ENCODE peak calls at places on chromosomes 5 and 9, in ten cellular contexts. C is neural progenitor cell, Y is pancreas, P is heart right ventricle, T is mammary epithelial cell, Z is Peyer's patch, F is tibial nerve, B is aorta, O is HCT116, U is vagina. X is an unnamed sample.

GRCh38 chr9:38371495-38371894 is 21.0 kb upstream of the ALDH1B1 start:
- DNase-seq in C (peak; percentile 21), O (peak; percentile 41), T (peak; percentile 52), B (peak; percentile 51), P (no peak), U (no peak), F (no peak), Z (no peak), Y (peak; percentile 41), X (no peak)

GRCh38 chr9:138048184-138048583 is 170.6 kb downstream of the CACNA1B start:
- DNase-seq in F (no peak), U (peak; percentile 77), T (no peak), B (no peak), P (no peak), C (peak; percentile 1), Y (no peak), O (no peak), Z (peak; percentile 10), X (peak; percentile 27)

GRCh38 chr9:100425758-100426157 is 1.2 kb upstream of the MSANTD3 start:
- DNase-seq in Z (no peak), F (no peak), Y (no peak), P (no peak), T (peak; percentile 29), O (no peak), C (no peak), B (no peak), U (no peak), X (no peak)

GRCh38 chr5:168365581-168366081 is 74.2 kb downstream of the WWC1 start:
- DNase-seq in B (no peak), U (no peak), Z (no peak), T (peak; percentile 85), O (peak; percentile 35), F (no peak), Y (peak; percentile 60), C (peak; percentile 38), P (no peak), X (peak; percentile 82)

GRCh38 chr9:113387560-113388230 is 10.9 kb upstream of the HDHD3 start:
- DNase-seq in B (no peak), Z (no peak), Y (peak; percentile 81), U (no peak), O (no peak), C (no peak), T (no peak), F (no peak), P (no peak), X (peak; percentile 37)

GRCh38 chr9:120859361-120859760 is 16.6 kb upstream of the PSMD5 start:
- DNase-seq in B (no peak), U (no peak), Z (no peak), Y (no peak), P (no peak), C (no peak), O (no peak), F (no peak), T (no peak), X (no peak)

GRCh38 chr9:2060425-2060824 is 45.3 kb downstream of the SMARCA2 start:
- DNase-seq in C (no peak), T (no peak), U (no peak), B (no peak), F (no peak), Z (no peak), O (no peak), Y (no peak), P (peak; percentile 32), X (no peak)

GRCh38 chr9:134858051-134858841 is 22.4 kb upstream of the FCN2 start:
- DNase-seq in C (no peak), P (no peak), U (no peak), Z (no peak), B (no peak), O (no peak), F (no peak), T (peak; percentile 72), Y (no peak), X (peak; percentile 38)

GRCh38 chr5:107652839-107653607 is 17.7 kb downstream of the EFNA5 start:
- DNase-seq in B (no peak), P (no peak), U (no peak), C (peak; percentile 82), Y (no peak), Z (no peak), T (no peak), O (no peak), F (no peak), X (no peak)

GRCh38 chr5:79929095-79929494 is 62.0 kb downstream of the MTX3 start:
- DNase-seq in O (no peak), C (no peak), F (no peak), Y (no peak), B (no peak), U (no peak), P (no peak), T (no peak), Z (no peak), X (no peak)

GRCh38 chr5:4206127-4206526 is 610.5 kb downstream of the IRX1 start:
- DNase-seq in C (no peak), O (no peak), Z (no peak), F (no peak), P (no peak), B (no peak), T (no peak), U (peak; percentile 49), Y (no peak), X (no peak)

GRCh38 chr9:128555180-128555721 is 2.9 kb downstream of the SPTAN1 start:
- DNase-seq in O (peak; percentile 46), U (no peak), Y (peak; percentile 20), C (peak; percentile 66), T (peak; percentile 79), B (no peak), F (no peak), Z (no peak), P (no peak), X (no peak)

GRCh38 chr5:138275379-138275782 is 960 bp upstream of the GFRA3 start:
- DNase-seq in U (no peak), C (no peak), P (no peak), Z (no peak), O (no peak), F (no peak), B (no peak), T (no peak), Y (no peak), X (no peak)

GRCh38 chr5:116456036-116456435 is 118.6 kb downstream of the SEMA6A start:
- DNase-seq in U (no peak), O (no peak), C (no peak), B (no peak), F (no peak), Z (no peak), T (no peak), P (no peak), Y (no peak), X (no peak)

GRCh38 chr5:83492331-83492730 is 20.8 kb downstream of the VCAN start:
- DNase-seq in U (no peak), T (no peak), Z (no peak), C (no peak), F (no peak), B (no peak), Y (no peak), O (no peak), P (no peak), X (no peak)

GRCh38 chr9:112110094-112110772 is 64.9 kb downstream of the SUSD1 start:
- DNase-seq in T (peak; percentile 79), C (no peak), F (no peak), P (no peak), Z (no peak), B (no peak), O (no peak), U (no peak), Y (no peak), X (no peak)

GRCh38 chr5:138459311-138459710 is 6.0 kb upstream of the EGR1 start:
- DNase-seq in U (no peak), Y (no peak), F (no peak), C (no peak), T (no peak), Z (peak; percentile 88), O (no peak), P (peak; percentile 79), B (peak; percentile 85), X (peak; percentile 68)

GRCh38 chr9:92439921-92440750 is 15.9 kb upstream of the OMD start:
- DNase-seq in C (no peak), O (no peak), B (no peak), F (no peak), Z (no peak), Y (no peak), P (no peak), T (peak; percentile 88), U (no peak), X (no peak)

DNA sequence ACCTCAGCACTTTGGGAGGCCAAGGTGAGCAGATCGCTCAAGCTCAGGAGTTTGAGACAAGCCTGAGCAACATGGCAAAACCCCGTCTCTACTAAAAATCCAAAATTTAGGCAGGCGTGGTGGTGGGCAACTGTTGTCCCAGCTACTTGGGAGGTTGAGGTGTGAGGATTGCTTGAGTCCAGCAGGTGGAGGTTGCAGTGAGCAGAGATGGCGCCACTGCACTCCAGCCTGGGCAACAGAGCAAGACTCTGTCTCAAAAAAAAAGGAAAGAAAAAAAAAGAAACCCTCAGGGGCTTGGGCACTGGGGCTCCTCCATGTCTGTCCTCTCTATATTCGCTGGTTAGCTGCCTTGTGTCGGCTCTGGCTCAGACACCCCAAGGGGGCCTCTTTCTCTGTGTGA is 10.9 kb upstream of the PPP2CA start:
- DNase-seq in O (no peak), Y (no peak), P (no peak), Z (no peak), B (no peak), C (no peak), U (no peak), F (no peak), T (no peak), X (no peak)
- H3K4me1 ChIP-seq in O (no peaks in the 10 kb centered on the region), Y (peaks cover 10% of the 10 kb centered on the region), P (peaks cover 31% of the 10 kb centered on the region), Z (no peaks in the 10 kb centered on the region), B (no peaks in the 10 kb centered on the region), C (peaks cover 5% of the 10 kb centered on the region), U (no peaks in the 10 kb centered on the region), F (no peaks in the 10 kb centered on the region), T (no peaks in the 10 kb centered on the region), X (peaks cover 7% of the 10 kb centered on the region)

GRCh38 chr5:58156977-58157701 is 302.7 kb downstream of the PLK2 start:
- DNase-seq in P (peak; percentile 41), O (no peak), Y (peak; percentile 21), B (no peak), T (peak; percentile 23), F (no peak), C (peak; percentile 58), U (no peak), Z (no peak), X (no peak)
- H3K27me3 ChIP-seq in P (no peaks in the 10 kb centered on the region), O (no peaks in the 10 kb centered on the region), Y (no peaks in the 10 kb centered on the region), B (no peaks in the 10 kb centered on the region), T (no peaks in the 10 kb centered on the region), F (no peaks in the 10 kb centered on the region), C (no peaks in the 10 kb centered on the region), U (no peaks in the 10 kb centered on the region), Z (no peaks in the 10 kb centered on the region), X (no peaks in the 10 kb centered on the region)

GRCh38 chr5:501833-502184 is 22.4 kb downstream of the SLC9A3 start:
- DNase-seq in Z (no peak), Y (no peak), T (no peak), C (no peak), B (no peak), U (no peak), P (no peak), O (no peak), F (no peak), X (no peak)
- H3K4me3 ChIP-seq in Z (no peak overlapping the region), Y (no peak overlapping the region), T (no peak overlapping the region), C (no peak overlapping the region), B (no peak overlapping the region), U (no peak overlapping the region), P (no peak overlapping the region), O (no peak overlapping the region), F (no peak overlapping the region), X (no peak overlapping the region)

DNA sequence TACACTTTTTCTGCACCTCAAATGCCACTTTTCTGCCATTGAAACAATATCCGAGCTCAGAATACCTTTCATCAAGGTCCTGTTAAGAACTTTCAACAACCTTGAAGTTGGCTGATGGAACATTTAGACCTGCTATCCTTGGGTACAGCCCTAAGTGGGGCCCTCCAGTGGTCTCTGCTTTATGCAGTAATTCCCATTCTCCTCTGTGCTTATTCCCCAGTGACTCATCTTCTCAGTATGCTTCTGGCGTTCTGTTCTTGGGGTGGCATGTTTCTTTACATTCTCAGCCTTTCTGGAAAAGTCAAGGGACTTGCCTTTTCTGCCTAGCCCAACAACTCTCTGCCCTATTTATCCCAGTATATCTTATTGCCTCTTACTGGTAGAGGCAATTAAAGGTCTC is 7.1 kb downstream of the ANP32B start:
- DNase-seq in Z (no peak), B (no peak), O (no peak), P (no peak), C (no peak), Y (no peak), U (no peak), T (peak; percentile 46), F (no peak), X (no peak)
- H3K4me1 ChIP-seq in Z (peaks cover 7% of the 10 kb centered on the region), B (peaks cover 15% of the 10 kb centered on the region), O (peaks cover 31% of the 10 kb centered on the region), P (peaks cover 42% of the 10 kb centered on the region), C (no peaks in the 10 kb centered on the region), Y (peaks cover 27% of the 10 kb centered on the region), U (peaks cover 78% of the 10 kb centered on the region), T (peaks cover 35% of the 10 kb centered on the region), F (no peaks in the 10 kb centered on the region), X (peaks cover 61% of the 10 kb centered on the region)

X was measured in upper lobe of right lung.